ENCODE peak calls at places on chromosomes 12 and 14, in four cellular contexts. W is PC-9, X is astrocyte, B is bronchial epithelial cell. P is an unnamed sample.

GRCh38 chr14:24232645-24233537 is at the start of gene GMPR2:
- DNase-seq in B (peak; percentile 35), X (no peak), W (no peak), P (no peak)

GRCh38 chr14:88005050-88005481 is at the start of gene GPR65:
- DNase-seq in W (no peak), X (no peak), B (no peak), P (peak; percentile 48)

GRCh38 chr12:45329238-45329637 is 113.3 kb downstream of the ANO6 start:
- DNase-seq in W (no peak), B (no peak), X (no peak), P (peak; percentile 14)

GRCh38 chr12:99372257-99372933 is 275.2 kb upstream of the GARIN6 start:
- DNase-seq in X (no peak), B (no peak), W (no peak), P (no peak)

GRCh38 chr12:107957459-107957858 is 171.6 kb upstream of the WSCD2 start:
- DNase-seq in W (no peak), X (no peak), B (no peak), P (no peak)

GRCh38 chr12:117933545-117933944 is 35.2 kb downstream of the KSR2 start:
- DNase-seq in B (no peak), W (no peak), X (no peak), P (no peak)

GRCh38 chr12:13258212-13258611 is 61.7 kb downstream of the EMP1 start:
- DNase-seq in B (no peak), W (no peak), X (no peak), P (no peak)

GRCh38 chr12:130120012-130120805 is 42.1 kb upstream of the FZD10 start:
- DNase-seq in X (no peak), W (no peak), B (no peak), P (no peak)

GRCh38 chr12:3137268-3137761 is 60.1 kb downstream of the TSPAN9 start:
- DNase-seq in B (no peak), W (no peak), X (no peak), P (peak; percentile 61)

GRCh38 chr14:69259531-69260245 is at the start of gene GALNT16:
- DNase-seq in W (no peak), B (no peak), X (peak; percentile 14), P (peak; percentile 19)

GRCh38 chr14:33676135-33676566 is 274.7 kb downstream of the EGLN3 start:
- DNase-seq in B (peak; percentile 51), X (peak; percentile 57), W (no peak), P (peak; percentile 81)

GRCh38 chr14:56659964-56660551 is 80.5 kb downstream of the TMEM260 start:
- DNase-seq in W (peak; percentile 71), B (peak; percentile 69), X (peak; percentile 36), P (peak; percentile 76)

GRCh38 chr12:111581434-111582132 is 17.5 kb downstream of the ATXN2 start:
- DNase-seq in X (no peak), W (no peak), B (no peak), P (no peak)

GRCh38 chr14:103179078-103179477 is 55.8 kb downstream of the TNFAIP2 start:
- DNase-seq in W (no peak), X (no peak), B (no peak), P (no peak)

DNA sequence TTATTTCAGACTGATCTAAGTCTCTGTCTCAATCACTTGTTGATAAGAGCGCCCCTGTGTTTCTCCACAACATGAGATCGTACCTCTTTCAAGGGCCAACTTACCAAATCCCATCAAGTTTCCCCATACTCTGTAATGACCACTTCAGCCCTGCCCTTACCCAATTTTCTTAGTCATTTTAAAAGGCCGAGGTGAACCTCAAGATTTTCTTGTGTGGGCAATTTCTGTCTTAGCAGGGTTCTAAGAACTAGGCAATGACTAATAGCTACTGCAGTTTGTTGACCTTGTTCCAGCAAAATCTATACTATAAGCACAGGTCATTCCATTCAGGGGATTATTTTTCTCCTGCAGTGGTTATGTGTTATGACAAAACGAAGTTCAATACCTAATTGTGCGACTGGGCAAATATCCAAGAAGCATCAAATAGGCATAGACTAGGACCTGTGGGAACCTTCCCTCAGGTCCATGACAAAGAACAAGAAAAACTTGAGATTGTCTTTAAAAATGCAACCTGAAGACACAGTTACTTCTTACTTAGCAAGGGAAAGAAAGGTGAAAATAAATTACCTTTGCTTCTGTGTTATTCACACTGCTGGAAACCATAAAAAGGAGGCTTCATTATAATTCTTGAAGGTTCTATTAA is 359.9 kb downstream of the PCNX1 start:
- DNase-seq in B (peak; percentile 87), W (peak; percentile 69), X (peak; percentile 79), P (peak; percentile 76)
- H3K4me3 ChIP-seq in B (no peak overlapping the region), W (peak overlapping the region; percentile 3), X (no peak overlapping the region), P (no peak overlapping the region)

GRCh38 chr12:20367731-20368652 is at the start of gene PDE3A:
- DNase-seq in B (peak; percentile 20), W (no peak), X (peak; percentile 81), P (peak; percentile 86)
- TF ChIP-seq CTCF in B (no peak), W (no peak), X (no peak), P (peak; percentile 41)

DNA sequence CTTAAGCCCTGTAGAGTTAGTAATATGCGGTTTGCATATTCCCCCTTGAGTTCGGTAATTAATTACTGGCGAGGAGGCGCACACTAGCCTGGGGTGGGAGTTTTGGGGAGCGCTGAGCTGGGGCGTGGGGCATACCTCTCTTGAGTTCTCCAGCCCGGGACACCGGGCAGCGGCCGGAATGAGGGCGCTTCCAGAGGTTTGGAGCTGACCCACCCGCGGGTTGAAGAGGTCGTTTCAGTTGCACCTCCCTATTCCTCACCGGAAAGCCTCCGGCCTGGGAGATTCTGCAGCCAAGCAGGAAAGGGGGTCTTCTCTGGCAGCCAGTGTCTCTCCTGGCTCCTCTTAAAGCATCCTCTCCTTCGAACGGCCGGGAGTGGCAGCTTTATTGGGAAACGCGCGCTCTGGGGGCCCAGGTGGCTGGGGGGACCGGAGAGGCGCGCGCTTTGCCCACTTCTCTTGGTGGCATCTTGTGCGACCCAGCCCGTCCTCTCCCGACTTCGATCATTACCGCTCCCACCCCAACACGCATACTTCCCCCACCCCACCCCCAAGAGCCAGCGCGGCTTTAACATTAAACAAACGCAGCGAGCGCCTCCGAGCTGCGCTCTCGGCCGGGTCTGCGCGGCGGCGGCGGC is 3.9 kb upstream of the LHX5 start:
- DNase-seq in X (no peak), W (no peak), B (no peak), P (no peak)
- H3K4me3 ChIP-seq in X (no peak overlapping the region), W (no peak overlapping the region), B (no peak overlapping the region), P (no peak overlapping the region)

GRCh38 chr14:20611277-20611676 is 20.1 kb upstream of the RNASE12 start:
- DNase-seq in W (no peak), B (no peak), X (no peak), P (no peak)

GRCh38 chr14:20615996-20616395 is 24.8 kb upstream of the RNASE12 start:
- DNase-seq in B (no peak), X (no peak), W (no peak), P (no peak)

GRCh38 chr14:20614038-20614840 is 23.1 kb upstream of the RNASE12 start:
- DNase-seq in X (no peak), W (no peak), B (peak; percentile 55), P (peak; percentile 26)

GRCh38 chr14:20612403-20612802 is 21.2 kb upstream of the RNASE12 start:
- DNase-seq in X (no peak), B (no peak), W (no peak), P (no peak)

GRCh38 chr14:20613094-20614037 is 22.2 kb upstream of the RNASE12 start:
- DNase-seq in X (peak; percentile 97), B (peak; percentile 95), W (peak; percentile 94), P (peak; percentile 98)
- TF ChIP-seq CTCF in X (peak; percentile 83), B (peak; percentile 78), W (peak; percentile 85), P (peak; percentile 70)

P was measured in choroid plexus epithelial cell.